ENCODE peak calls at places on chromosomes 13 and 19, in five cellular contexts. One of them, this sample, is unnamed.

GRCh38 chr13:96525715-96526114 is 435.8 kb downstream of the HS6ST3 start:
- DNase-seq in HepG2: peak; percentile 22
- DNase-seq in SK-N-SH: no peak
- DNase-seq in K562: no peak
- DNase-seq in GM12878: no peak
- DNase-seq in this sample: no peak

GRCh38 chr19:384801-385169 is 24.2 kb downstream of the C2CD4C start:
- DNase-seq in HepG2: no peak
- DNase-seq in K562: no peak
- DNase-seq in GM12878: no peak
- DNase-seq in SK-N-SH: no peak
- DNase-seq in this sample: no peak

GRCh38 chr19:33613601-33614000 is 8.2 kb upstream of the CHST8 start:
- DNase-seq in SK-N-SH: no peak
- DNase-seq in GM12878: no peak
- DNase-seq in HepG2: no peak
- DNase-seq in K562: no peak
- DNase-seq in this sample: no peak

GRCh38 chr13:99655351-99656091 is 154.2 kb downstream of the TM9SF2 start:
- DNase-seq in GM12878: no peak
- DNase-seq in SK-N-SH: no peak
- DNase-seq in K562: no peak
- DNase-seq in HepG2: peak; percentile 72
- DNase-seq in this sample: peak; percentile 90

GRCh38 chr19:45913874-45914830 is at the start of gene NANOS2:
- DNase-seq in SK-N-SH: no peak
- DNase-seq in HepG2: peak; percentile 50
- DNase-seq in K562: peak; percentile 77
- DNase-seq in GM12878: no peak
- DNase-seq in this sample: peak; percentile 56

GRCh38 chr13:37540228-37540627 is 58.3 kb downstream of the POSTN start:
- DNase-seq in GM12878: no peak
- DNase-seq in SK-N-SH: no peak
- DNase-seq in HepG2: no peak
- DNase-seq in K562: no peak
- DNase-seq in this sample: no peak

GRCh38 chr19:373391-374182 is 29.0 kb upstream of the MIER2 start:
- DNase-seq in HepG2: no peak
- DNase-seq in SK-N-SH: no peak
- DNase-seq in GM12878: no peak
- DNase-seq in K562: peak; percentile 61
- DNase-seq in this sample: no peak

GRCh38 chr13:97030705-97031452 is 36.6 kb upstream of the OXGR1 start:
- DNase-seq in K562: peak; percentile 15
- DNase-seq in HepG2: peak; percentile 19
- DNase-seq in GM12878: no peak
- DNase-seq in SK-N-SH: peak; percentile 47
- DNase-seq in this sample: peak; percentile 46

GRCh38 chr19:19232231-19232630 is 20.5 kb downstream of the NCAN start:
- DNase-seq in GM12878: no peak
- DNase-seq in SK-N-SH: no peak
- DNase-seq in HepG2: no peak
- DNase-seq in K562: no peak
- DNase-seq in this sample: no peak

GRCh38 chr19:35090160-35090794 is 25.3 kb upstream of the FXYD3 start:
- DNase-seq in HepG2: peak; percentile 54
- DNase-seq in SK-N-SH: peak; percentile 90
- DNase-seq in K562: peak; percentile 84
- DNase-seq in GM12878: no peak
- DNase-seq in this sample: peak; percentile 48

GRCh38 chr19:14479985-14480694 is 5.0 kb upstream of the PTGER1 start:
- DNase-seq in K562: peak; percentile 83
- DNase-seq in GM12878: no peak
- DNase-seq in SK-N-SH: peak; percentile 95
- DNase-seq in HepG2: no peak
- DNase-seq in this sample: no peak

GRCh38 chr13:59261928-59262488 is 901.7 kb downstream of the DIAPH3 start:
- DNase-seq in HepG2: peak; percentile 4
- DNase-seq in GM12878: no peak
- DNase-seq in K562: no peak
- DNase-seq in SK-N-SH: no peak
- DNase-seq in this sample: no peak

GRCh38 chr13:27375686-27376326 is 48.6 kb upstream of the GTF3A start:
- DNase-seq in GM12878: no peak
- DNase-seq in SK-N-SH: peak; percentile 81
- DNase-seq in HepG2: peak; percentile 47
- DNase-seq in K562: peak; percentile 68
- DNase-seq in this sample: peak; percentile 70

GRCh38 chr13:97280478-97280877 is 58.3 kb downstream of the MBNL2 start:
- DNase-seq in SK-N-SH: peak; percentile 33
- DNase-seq in K562: no peak
- DNase-seq in GM12878: no peak
- DNase-seq in HepG2: no peak
- DNase-seq in this sample: no peak

GRCh38 chr13:43054803-43055802 is 31.7 kb downstream of the DNAJC15 start:
- DNase-seq in SK-N-SH: no peak
- DNase-seq in HepG2: peak; percentile 75
- DNase-seq in K562: no peak
- DNase-seq in GM12878: no peak
- DNase-seq in this sample: no peak

GRCh38 chr13:100347941-100348340 is 240.6 kb downstream of the GGACT start:
- DNase-seq in SK-N-SH: no peak
- DNase-seq in K562: no peak
- DNase-seq in GM12878: no peak
- DNase-seq in HepG2: no peak
- DNase-seq in this sample: peak; percentile 67

GRCh38 chr19:38252935-38253691 is 3.1 kb downstream of the PPP1R14A start:
- DNase-seq in SK-N-SH: peak; percentile 62
- DNase-seq in K562: no peak
- DNase-seq in GM12878: no peak
- DNase-seq in HepG2: no peak
- DNase-seq in this sample: no peak

GRCh38 chr13:111387945-111388600 is 67.6 kb downstream of the TEX29 start:
- DNase-seq in SK-N-SH: no peak
- DNase-seq in K562: no peak
- DNase-seq in GM12878: no peak
- DNase-seq in HepG2: no peak
- DNase-seq in this sample: no peak

GRCh38 chr13:103466761-103467160 is 400.5 kb upstream of the SLC10A2 start:
- DNase-seq in GM12878: no peak
- DNase-seq in SK-N-SH: no peak
- DNase-seq in HepG2: no peak
- DNase-seq in K562: no peak
- DNase-seq in this sample: no peak

GRCh38 chr13:66780814-66781213 is 449.3 kb downstream of the PCDH9 start:
- DNase-seq in GM12878: no peak
- DNase-seq in SK-N-SH: no peak
- DNase-seq in K562: no peak
- DNase-seq in HepG2: no peak
- DNase-seq in this sample: no peak

GRCh38 chr13:112574476-112575294 is 13.3 kb downstream of the TUBGCP3 start:
- DNase-seq in K562: no peak
- DNase-seq in GM12878: no peak
- DNase-seq in HepG2: no peak
- DNase-seq in SK-N-SH: no peak
- DNase-seq in this sample: no peak

GRCh38 chr19:335072-335471 is 9.5 kb downstream of the MIER2 start:
- DNase-seq in GM12878: no peak
- DNase-seq in K562: no peak
- DNase-seq in HepG2: no peak
- DNase-seq in SK-N-SH: no peak
- DNase-seq in this sample: no peak

GRCh38 chr13:18953139-18953930 is 228.3 kb downstream of the TUBA3C start:
- DNase-seq in GM12878: no peak
- DNase-seq in K562: no peak
- DNase-seq in SK-N-SH: no peak
- DNase-seq in HepG2: no peak
- DNase-seq in this sample: no peak

GRCh38 chr13:52130641-52131040 is 1.8 kb upstream of the NEK5 start:
- DNase-seq in K562: no peak
- DNase-seq in SK-N-SH: no peak
- DNase-seq in HepG2: no peak
- DNase-seq in GM12878: no peak
- DNase-seq in this sample: no peak

GRCh38 chr13:108214511-108215383 is 589 bp downstream of the LIG4 start:
- DNase-seq in HepG2: no peak
- DNase-seq in GM12878: no peak
- DNase-seq in K562: no peak
- DNase-seq in SK-N-SH: peak; percentile 36
- DNase-seq in this sample: no peak

GRCh38 chr19:33798701-33799111 is 2.0 kb downstream of the KCTD15 start:
- DNase-seq in HepG2: no peak
- DNase-seq in SK-N-SH: peak; percentile 21
- DNase-seq in K562: no peak
- DNase-seq in GM12878: no peak
- DNase-seq in this sample: no peak

GRCh38 chr19:46654621-46655152 is 6.3 kb downstream of the DACT3 start:
- DNase-seq in K562: no peak
- DNase-seq in SK-N-SH: no peak
- DNase-seq in HepG2: peak; percentile 27
- DNase-seq in GM12878: no peak
- DNase-seq in this sample: no peak

GRCh38 chr19:13839193-13839937 is 37.6 kb upstream of the NANOS3 start:
- DNase-seq in GM12878: peak; percentile 69
- DNase-seq in HepG2: no peak
- DNase-seq in K562: peak; percentile 71
- DNase-seq in SK-N-SH: peak; percentile 91
- DNase-seq in this sample: no peak

GRCh38 chr19:11205939-11206570 is 8.7 kb upstream of the KANK2 start:
- DNase-seq in HepG2: no peak
- DNase-seq in SK-N-SH: no peak
- DNase-seq in GM12878: peak; percentile 47
- DNase-seq in K562: no peak
- DNase-seq in this sample: no peak

GRCh38 chr13:30835442-30835841 is 70.6 kb upstream of the MEDAG start:
- DNase-seq in K562: no peak
- DNase-seq in SK-N-SH: no peak
- DNase-seq in GM12878: no peak
- DNase-seq in HepG2: no peak
- DNase-seq in this sample: no peak

GRCh38 chr19:56971230-56971629 is 130.7 kb upstream of the PEG3 start:
- DNase-seq in HepG2: no peak
- DNase-seq in SK-N-SH: no peak
- DNase-seq in GM12878: no peak
- DNase-seq in K562: no peak
- DNase-seq in this sample: no peak

GRCh38 chr19:56964526-56964925 is 124.0 kb upstream of the PEG3 start:
- DNase-seq in GM12878: no peak
- DNase-seq in K562: no peak
- DNase-seq in HepG2: no peak
- DNase-seq in SK-N-SH: no peak
- DNase-seq in this sample: no peak

GRCh38 chr19:56966697-56967299 is 126.3 kb upstream of the PEG3 start:
- DNase-seq in GM12878: no peak
- DNase-seq in K562: no peak
- DNase-seq in HepG2: no peak
- DNase-seq in SK-N-SH: no peak
- DNase-seq in this sample: no peak

GRCh38 chr19:56969726-56970125 is 129.2 kb upstream of the PEG3 start:
- DNase-seq in GM12878: no peak
- DNase-seq in HepG2: no peak
- DNase-seq in K562: no peak
- DNase-seq in SK-N-SH: no peak
- DNase-seq in this sample: no peak

DNA sequence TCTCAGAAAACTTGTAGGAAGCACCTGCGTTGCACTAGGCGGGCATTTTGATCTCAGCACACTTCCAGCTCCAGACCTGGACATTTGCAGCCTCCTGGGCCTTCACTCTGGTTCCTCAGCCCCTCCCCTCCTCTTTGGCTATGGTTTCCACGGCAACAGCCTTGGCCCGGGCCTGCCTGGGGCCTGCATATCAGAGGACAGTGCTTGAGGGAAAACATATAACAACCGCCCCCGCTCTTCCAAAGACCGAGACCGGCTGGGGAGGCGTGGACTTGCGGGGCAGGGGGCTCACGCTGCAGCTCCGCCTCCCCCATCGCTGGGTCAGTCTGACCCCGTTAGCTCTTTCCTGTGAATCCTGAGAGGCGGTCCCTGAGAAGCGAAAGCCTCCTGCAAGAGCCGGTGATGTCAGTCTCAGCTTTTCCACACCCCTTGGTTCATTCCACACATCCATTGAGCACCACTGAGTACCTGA is 125.7 kb upstream of the PEG3 start:
- DNase-seq in K562: no peak
- DNase-seq in SK-N-SH: peak; percentile 29
- DNase-seq in GM12878: no peak
- DNase-seq in HepG2: peak; percentile 75
- DNase-seq in this sample: no peak
- TF ChIP-seq REST in K562: no peak
- TF ChIP-seq REST in SK-N-SH: no peak
- TF ChIP-seq REST in GM12878: no peak
- TF ChIP-seq REST in HepG2: no peak
- TF ChIP-seq REST in this sample: no peak

GRCh38 chr19:3857449-3858003 is 11.3 kb downstream of the ZFR2 start:
- DNase-seq in HepG2: no peak
- DNase-seq in GM12878: no peak
- DNase-seq in K562: no peak
- DNase-seq in SK-N-SH: no peak
- DNase-seq in this sample: no peak
- TF ChIP-seq YY1 in HepG2: no peak
- TF ChIP-seq YY1 in GM12878: no peak
- TF ChIP-seq YY1 in K562: no peak
- TF ChIP-seq YY1 in SK-N-SH: no peak
- TF ChIP-seq YY1 in this sample: no peak

GRCh38 chr19:1514295-1514661 is 1.5 kb upstream of the ADAMTSL5 start:
- DNase-seq in SK-N-SH: no peak
- DNase-seq in K562: no peak
- DNase-seq in HepG2: no peak
- DNase-seq in GM12878: no peak
- DNase-seq in this sample: no peak

GRCh38 chr19:1511989-1512338 is 855 bp downstream of the ADAMTSL5 start:
- DNase-seq in K562: no peak
- DNase-seq in SK-N-SH: no peak
- DNase-seq in GM12878: no peak
- DNase-seq in HepG2: no peak
- DNase-seq in this sample: no peak

GRCh38 chr19:1512671-1513491 is at the start of gene ADAMTSL5:
- DNase-seq in HepG2: peak; percentile 40
- DNase-seq in K562: peak; percentile 84
- DNase-seq in SK-N-SH: peak; percentile 68
- DNase-seq in GM12878: no peak
- DNase-seq in this sample: no peak

GRCh38 chr19:1514986-1515721 is 2.3 kb upstream of the ADAMTSL5 start:
- DNase-seq in GM12878: no peak
- DNase-seq in HepG2: no peak
- DNase-seq in K562: no peak
- DNase-seq in SK-N-SH: no peak
- DNase-seq in this sample: no peak

GRCh38 chr19:1513492-1514294 is 874 bp upstream of the ADAMTSL5 start:
- DNase-seq in K562: peak; percentile 90
- DNase-seq in GM12878: no peak
- DNase-seq in SK-N-SH: peak; percentile 75
- DNase-seq in HepG2: no peak
- DNase-seq in this sample: peak; percentile 53
- TF ChIP-seq REST in K562: no peak
- TF ChIP-seq REST in GM12878: no peak
- TF ChIP-seq REST in SK-N-SH: no peak
- TF ChIP-seq REST in HepG2: no peak
- TF ChIP-seq REST in this sample: no peak

GRCh38 chr19:5949792-5950305 is 28.1 kb downstream of the RANBP3 start:
- DNase-seq in SK-N-SH: no peak
- DNase-seq in K562: no peak
- DNase-seq in GM12878: no peak
- DNase-seq in HepG2: no peak
- DNase-seq in this sample: no peak
- TF ChIP-seq YY1 in SK-N-SH: no peak
- TF ChIP-seq YY1 in K562: no peak
- TF ChIP-seq YY1 in GM12878: no peak
- TF ChIP-seq YY1 in HepG2: no peak
- TF ChIP-seq YY1 in this sample: no peak